ENCODE peak calls at places on chromosomes 6 and 20, in four cellular contexts. S is right atrium auricular region, V is GM12878, P is upper lobe of right lung. U is an unnamed sample.
A peak's percentile ranks its signal among the peaks of the same experiment; 100 is the strongest.

GRCh38 chr6:157763129-157763893 is 59.7 kb upstream of the SNX9 start:
- DNase-seq in S (no peak), V (no peak), P (peak; percentile 93), U (peak; percentile 93)

GRCh38 chr6:113414511-113414910 is 442.6 kb upstream of the MARCKS start:
- DNase-seq in S (no peak), V (no peak), P (no peak), U (no peak)

GRCh38 chr20:62305149-62305764 is 2.5 kb downstream of the ADRM1 start:
- DNase-seq in S (no peak), V (no peak), P (no peak), U (no peak)

GRCh38 chr20:36605309-36606170 is at the start of gene RAB5IF:
- DNase-seq in S (peak; percentile 99), V (peak; percentile 99), P (peak; percentile 100), U (peak; percentile 99)

GRCh38 chr6:38776515-38776914 is 61.4 kb downstream of the DNAH8 start:
- DNase-seq in S (no peak), V (no peak), P (no peak), U (no peak)

GRCh38 chr6:151248295-151248694 is 8.5 kb downstream of the AKAP12 start:
- DNase-seq in S (no peak), V (no peak), P (no peak), U (no peak)

GRCh38 chr20:39849664-39850063 is 839.4 kb downstream of the MAFB start:
- DNase-seq in S (peak; percentile 87), V (no peak), P (peak; percentile 72), U (peak; percentile 67)

GRCh38 chr20:25198663-25199363 is 3.3 kb downstream of the ENTPD6 start:
- DNase-seq in S (no peak), V (no peak), P (no peak), U (no peak)

GRCh38 chr20:1267809-1268374 is 1.8 kb downstream of the SNPH start:
- DNase-seq in S (no peak), V (no peak), P (no peak), U (no peak)

GRCh38 chr6:30685977-30686907 is at the start of gene PPP1R18:
- DNase-seq in S (peak; percentile 86), V (no peak), P (peak; percentile 89), U (peak; percentile 85)

GRCh38 chr6:159594750-159595117 is 98.3 kb downstream of the SOD2 start:
- DNase-seq in S (no peak), V (no peak), P (no peak), U (no peak)

GRCh38 chr6:149323925-149324324 is 6.4 kb downstream of the TAB2 start:
- DNase-seq in S (no peak), V (no peak), P (no peak), U (no peak)

GRCh38 chr6:49787176-49787575 is at the start of gene PGK2:
- DNase-seq in S (no peak), V (no peak), P (no peak), U (no peak)

DNA sequence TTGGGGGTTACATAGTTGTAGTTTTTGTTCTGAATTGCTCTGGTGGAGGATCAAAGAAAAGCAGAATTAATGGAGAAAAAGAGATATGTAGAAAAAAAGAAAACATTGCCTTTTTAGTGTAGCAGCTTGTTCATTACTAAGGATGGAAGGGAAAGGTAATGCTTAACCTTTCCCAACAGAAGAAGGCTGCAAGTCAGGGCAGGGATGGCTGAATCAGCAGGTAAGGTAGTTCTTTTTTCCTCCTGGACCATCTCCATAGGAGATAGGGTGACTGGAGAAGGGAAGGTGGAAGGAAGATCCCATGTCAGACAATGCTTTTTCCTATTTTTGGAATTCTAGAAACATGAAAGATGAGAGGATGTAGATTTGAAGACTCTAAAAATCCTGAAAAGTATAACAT is 79.4 kb upstream of the SUPT3H start:
- DNase-seq in S (no peak), V (no peak), P (no peak), U (no peak)
- H3K36me3 ChIP-seq in S (no peaks in the 10 kb centered on the region), V (no peaks in the 10 kb centered on the region), P (no peaks in the 10 kb centered on the region), U (no peaks in the 10 kb centered on the region)

DNA sequence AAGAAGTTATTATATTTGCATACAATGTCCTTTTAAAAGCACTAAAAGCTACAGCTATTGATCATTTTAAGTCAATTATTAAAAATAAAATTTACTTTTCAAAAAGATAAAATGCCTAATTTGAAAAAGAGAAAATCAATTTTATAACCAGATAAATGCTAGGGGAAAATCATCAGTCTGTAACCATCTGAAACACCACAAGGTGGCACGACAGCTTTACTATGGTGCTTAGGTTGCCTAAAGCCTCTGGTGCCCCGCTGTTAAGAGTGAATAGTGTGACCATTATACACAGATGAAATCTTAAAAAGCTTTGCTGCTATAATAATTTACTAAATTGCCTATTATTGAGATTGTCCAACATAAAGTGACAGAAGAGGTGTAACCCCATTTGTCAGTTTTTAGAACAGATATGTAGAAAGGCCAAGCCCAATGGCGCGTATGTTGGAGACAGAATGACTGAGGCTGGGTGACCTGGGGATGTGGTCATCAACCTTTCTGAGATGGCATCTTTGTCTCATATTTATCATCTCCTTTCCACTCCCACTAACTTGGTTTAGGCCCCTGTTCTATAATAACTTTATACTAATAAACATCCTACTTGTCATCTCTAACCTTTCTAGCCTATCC is 100.8 kb downstream of the MOXD1 start:
- DNase-seq in S (no peak), V (no peak), P (no peak), U (no peak)
- H3K4me3 ChIP-seq in S (no peak overlapping the region), V (no peak overlapping the region), P (no peak overlapping the region), U (no peak overlapping the region)

GRCh38 chr6:130019796-130020105 is 1.4 kb downstream of the L3MBTL3 start:
- DNase-seq in S (no peak), V (no peak), P (no peak), U (no peak)
- H3K36me3 ChIP-seq in S (no peaks in the 10 kb centered on the region), V (no peaks in the 10 kb centered on the region), P (no peaks in the 10 kb centered on the region), U (no peaks in the 10 kb centered on the region)

GRCh38 chr6:42726026-42726425 is 3.6 kb upstream of the PRPH2 start:
- DNase-seq in S (no peak), V (no peak), P (no peak), U (no peak)
- H3K4me3 ChIP-seq in S (no peak overlapping the region), V (no peak overlapping the region), P (peak overlapping the region; percentile 61), U (peak overlapping the region; percentile 65)

DNA sequence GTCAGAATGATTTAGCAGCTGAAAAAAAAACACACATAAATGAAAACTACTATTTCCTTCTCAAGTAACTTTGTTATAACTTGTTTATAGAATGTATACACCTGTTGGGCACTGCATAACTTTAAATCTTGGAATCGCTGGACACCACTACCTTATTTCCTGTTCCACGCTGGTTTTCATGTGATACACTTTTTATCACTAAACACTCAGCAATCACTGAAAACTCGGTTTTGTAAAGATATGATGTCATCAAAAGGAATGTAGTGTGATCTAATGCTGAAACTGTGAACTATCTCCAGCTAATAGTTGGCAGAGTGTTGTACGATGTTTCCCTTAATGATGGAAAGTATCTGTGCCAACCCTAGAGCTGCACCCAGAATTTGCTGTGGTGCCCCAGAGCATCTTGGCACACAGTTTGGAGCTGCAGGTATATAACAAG is 127.9 kb downstream of the BACH2 start:
- DNase-seq in S (no peak), V (no peak), P (no peak), U (no peak)
- H3K36me3 ChIP-seq in S (no peaks in the 10 kb centered on the region), V (no peaks in the 10 kb centered on the region), P (no peaks in the 10 kb centered on the region), U (no peaks in the 10 kb centered on the region)